ENCODE peak calls at places on chromosomes 4 and X, in six cellular contexts. J is activated naive CD8-positive, alpha-beta T cell treated with anti-CD3 and anti-CD28 coated beads for 36 hours; W is activated CD4-positive, alpha-beta T cell treated with anti-CD3 and anti-CD28 coated beads, Interleukin-2, amount 50 U/mL, for 4 hours; M is NCI-H1105 treated with DMSO at 0.1 percent for 48 hours; D is GM23248; B is effector memory CD4-positive, alpha-beta T cell. U is an unnamed sample.
A peak's percentile ranks its signal among the peaks of the same experiment; 100 is the strongest.

GRCh38 chr4:1727117-1728031 is 6.1 kb downstream of the TACC3 start:
- DNase-seq in D (peak; percentile 69), J (no peak), M (no peak), B (no peak), W (no peak), U (no peak)

GRCh38 chr4:137471895-137472294 is 60.4 kb downstream of the PCDH18 start:
- DNase-seq in W (no peak), M (no peak), D (peak; percentile 73), B (no peak), J (no peak), U (peak; percentile 84)

GRCh38 chr4:7874838-7875237 is 64.8 kb downstream of the AFAP1 start:
- DNase-seq in D (no peak), J (no peak), W (no peak), M (no peak), B (no peak), U (no peak)

GRCh38 chr4:153018716-153019115 is 82.6 kb downstream of the FHDC1 start:
- DNase-seq in D (no peak), B (no peak), J (no peak), M (no peak), W (no peak), U (peak; percentile 78)

GRCh38 chr4:139175647-139176298 is 1.2 kb downstream of the ELF2 start:
- DNase-seq in W (no peak), D (peak; percentile 73), J (no peak), M (no peak), B (no peak), U (peak; percentile 77)

GRCh38 chr4:121030711-121031110 is 41.6 kb downstream of the NDNF start:
- DNase-seq in D (peak; percentile 37), J (no peak), W (no peak), M (no peak), B (no peak), U (no peak)

GRCh38 chr4:6594826-6595355 is 19.9 kb downstream of the MAN2B2 start:
- DNase-seq in M (no peak), D (peak; percentile 60), J (no peak), W (no peak), B (no peak), U (no peak)

GRCh38 chrX:129520151-129520550 is 3.1 kb downstream of the SMARCA1 start:
- DNase-seq in W (no peak), D (no peak), J (no peak), B (no peak), M (no peak), U (no peak)

U was measured in NCI-H69.